ENCODE peak calls at places on chromosomes 13 and 19, in nine cellular contexts. L is GM23338, N is Panc1, F is prostate gland, E is SK-N-SH, I is suprapubic skin, P is sigmoid colon, Y is HCT116, X is breast epithelium. C is an unnamed sample.

GRCh38 chr19:47492137-47492533 is 8.1 kb upstream of the KPTN start:
- DNase-seq in Y (no peak), I (no peak), F (no peak), P (peak), E (no peak), N (no peak), L (no peak), X (no peak), C (no peak)

GRCh38 chr19:4016903-4017638 is 9.5 kb downstream of the PIAS4 start:
- DNase-seq in Y (no peak), X (no peak), E (no peak), L (no peak), P (no peak), N (no peak), F (no peak), I (no peak), C (no peak)

GRCh38 chr13:24176351-24177101 is 16.0 kb downstream of the SPATA13 start:
- DNase-seq in X (no peak), P (no peak), Y (no peak), F (no peak), E (no peak), I (no peak), L (no peak), N (no peak), C (no peak)

GRCh38 chr13:44266772-44267171 is 106.9 kb upstream of the SERP2 start:
- DNase-seq in E (no peak), N (no peak), I (no peak), F (no peak), P (no peak), Y (no peak), X (no peak), L (no peak), C (no peak)

GRCh38 chr13:85040176-85040660 is 759.0 kb downstream of the SLITRK6 start:
- DNase-seq in F (no peak), Y (no peak), I (no peak), E (peak), X (no peak), N (no peak), L (no peak), P (no peak), C (no peak)

GRCh38 chr19:6801397-6802086 is 29.0 kb downstream of the VAV1 start:
- DNase-seq in N (no peak), I (no peak), F (peak), P (peak), E (peak), X (peak), Y (peak), L (peak), C (peak)

GRCh38 chr13:77390391-77390790 is 63.5 kb upstream of the MYCBP2 start:
- DNase-seq in Y (no peak), N (no peak), P (no peak), I (no peak), X (no peak), F (no peak), E (no peak), L (no peak), C (no peak)

GRCh38 chr19:21434516-21434915 is 37.6 kb downstream of the ZNF493 start:
- DNase-seq in P (no peak), N (no peak), Y (no peak), I (no peak), F (no peak), X (no peak), L (no peak), E (no peak), C (no peak)

GRCh38 chr13:38685974-38686571 is 804 bp upstream of the FREM2 start:
- DNase-seq in N (no peak), F (no peak), Y (no peak), E (peak), I (no peak), P (no peak), L (peak), X (no peak), C (no peak)

GRCh38 chr19:15368051-15368632 is 11.4 kb downstream of the AKAP8 start:
- DNase-seq in F (no peak), N (no peak), E (no peak), L (no peak), Y (no peak), X (no peak), P (no peak), I (no peak), C (no peak)

GRCh38 chr19:35150445-35150844 is 4.1 kb upstream of the FXYD5 start:
- DNase-seq in N (no peak), E (no peak), X (no peak), F (no peak), I (no peak), L (no peak), P (no peak), Y (no peak), C (no peak)

GRCh38 chr19:1470864-1471513 is 8.0 kb downstream of the C19orf25 start:
- DNase-seq in F (no peak), Y (no peak), X (no peak), L (peak), P (no peak), I (no peak), E (no peak), N (no peak), C (no peak)

GRCh38 chr19:55209430-55210119 is at the start of gene PTPRH:
- DNase-seq in X (no peak), I (no peak), F (no peak), P (no peak), E (no peak), N (no peak), L (no peak), Y (no peak), C (no peak)

GRCh38 chr13:98171806-98172569 is 5.1 kb downstream of the RNF113B start:
- DNase-seq in X (no peak), I (no peak), N (no peak), F (no peak), Y (no peak), L (no peak), P (no peak), E (peak), C (no peak)

GRCh38 chr13:72643339-72643989 is 84.0 kb downstream of the MZT1 start:
- DNase-seq in X (no peak), N (no peak), Y (peak), E (peak), P (no peak), F (no peak), L (peak), I (no peak), C (peak)

GRCh38 chr19:46710687-46711086 is 6.2 kb downstream of the PRKD2 start:
- DNase-seq in Y (no peak), F (no peak), P (no peak), E (peak), L (peak), I (no peak), X (no peak), N (no peak), C (no peak)

GRCh38 chr19:34263745-34264237 is 9.4 kb downstream of the GARRE1 start:
- DNase-seq in I (no peak), L (no peak), Y (no peak), X (no peak), N (no peak), F (no peak), P (no peak), E (no peak), C (no peak)

GRCh38 chr19:5407356-5407755 is 47.9 kb upstream of the ZNRF4 start:
- DNase-seq in P (no peak), F (no peak), E (peak), Y (peak), X (no peak), N (no peak), I (no peak), L (peak), C (no peak)

GRCh38 chr13:33285420-33286124 is at the start of gene STARD13:
- DNase-seq in P (peak), X (peak), L (peak), I (peak), Y (peak), F (peak), E (peak), N (peak), C (no peak)

GRCh38 chr13:101799196-101799595 is 346.7 kb downstream of the ITGBL1 start:
- DNase-seq in N (no peak), F (no peak), Y (no peak), I (no peak), E (no peak), X (no peak), P (no peak), L (peak), C (no peak)

GRCh38 chr19:29812080-29812880 is 489 bp downstream of the CCNE1 start:
- DNase-seq in E (peak), X (no peak), Y (no peak), N (no peak), L (peak), F (no peak), P (no peak), I (no peak), C (no peak)

GRCh38 chr13:76820759-76821158 is 65.4 kb downstream of the KCTD12 start:
- DNase-seq in I (peak), X (peak), E (no peak), F (no peak), L (peak), Y (no peak), N (no peak), P (peak), C (no peak)

GRCh38 chr19:13097331-13098258 is 5.1 kb downstream of the LYL1 start:
- DNase-seq in E (no peak), X (no peak), F (no peak), N (no peak), I (no peak), L (peak), P (peak), Y (no peak), C (peak)

GRCh38 chr13:82739881-82740280 is 1142.4 kb downstream of the SLITRK1 start:
- DNase-seq in Y (no peak), F (no peak), L (no peak), P (no peak), E (no peak), I (no peak), N (no peak), X (no peak), C (no peak)

GRCh38 chr13:112888238-112889111 is 80.5 kb upstream of the MCF2L start:
- DNase-seq in Y (no peak), X (no peak), E (no peak), N (no peak), L (no peak), F (no peak), I (no peak), P (no peak), C (no peak)

GRCh38 chr13:111046590-111047141 is 68.4 kb upstream of the ARHGEF7 start:
- DNase-seq in Y (no peak), I (no peak), N (no peak), X (no peak), F (no peak), E (no peak), L (no peak), P (no peak), C (peak)

GRCh38 chr19:13975870-13976269 is 23.6 kb downstream of the DCAF15 start:
- DNase-seq in X (no peak), N (no peak), F (no peak), Y (no peak), E (no peak), L (no peak), P (no peak), I (no peak), C (no peak)

GRCh38 chr19:7789447-7789846 is 26.4 kb downstream of the CLEC4M start:
- DNase-seq in X (no peak), Y (no peak), P (no peak), F (no peak), I (no peak), E (peak), L (peak), N (no peak), C (no peak)

DNA sequence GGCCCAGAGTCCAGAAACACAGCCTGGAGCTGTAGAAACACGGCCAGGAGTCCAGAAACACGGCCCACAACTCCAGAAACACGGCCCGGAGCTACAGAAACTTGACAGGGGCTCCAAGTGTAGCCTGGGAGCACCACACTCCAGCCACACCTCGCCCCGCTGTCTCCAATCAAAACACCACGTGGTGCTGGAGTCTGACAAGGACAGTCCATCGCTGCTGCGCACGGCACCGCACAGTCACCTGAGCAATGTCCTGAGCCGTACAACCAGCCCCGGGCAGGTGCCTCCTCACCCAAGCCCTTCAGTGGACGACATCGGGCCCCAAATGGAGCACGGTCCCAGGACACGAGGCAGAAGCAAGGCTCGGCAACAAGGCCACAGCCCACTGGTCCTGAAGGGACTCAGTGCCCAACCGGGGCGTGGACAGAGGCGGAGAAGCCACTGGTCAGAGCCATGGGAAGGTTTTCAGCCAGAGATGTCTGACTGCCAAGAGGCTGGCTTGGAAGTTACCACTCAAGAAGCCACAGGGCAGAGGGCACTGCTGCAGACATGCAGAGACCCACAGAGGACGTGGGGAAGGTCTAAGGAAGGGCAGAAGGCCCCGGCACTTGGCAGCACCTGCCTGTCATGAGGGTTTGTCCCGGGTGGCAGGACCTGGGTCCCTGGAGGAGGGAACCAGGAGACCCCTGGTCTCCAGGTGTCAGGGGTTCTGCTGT is 19.7 kb upstream of the PLPP2 start:
- DNase-seq in F (no peak), I (no peak), E (peak), Y (no peak), X (no peak), P (no peak), N (no peak), L (no peak), C (no peak)
- TF ChIP-seq POLR2AphosphoS5 in F (no peak), I (no peak), E (no peak), Y (no peak), X (no peak), P (no peak), N (no peak), L (no peak), C (no peak)

GRCh38 chr13:32253911-32254399 is 61.2 kb downstream of the ZAR1L start:
- DNase-seq in F (peak), N (no peak), P (no peak), Y (no peak), L (no peak), X (no peak), I (no peak), E (no peak), C (no peak)
- H3K4me3 ChIP-seq in F (peak), N (no peak), P (peak), Y (no peak), L (no peak), X (peak), I (peak), E (no peak), C (no peak)

DNA sequence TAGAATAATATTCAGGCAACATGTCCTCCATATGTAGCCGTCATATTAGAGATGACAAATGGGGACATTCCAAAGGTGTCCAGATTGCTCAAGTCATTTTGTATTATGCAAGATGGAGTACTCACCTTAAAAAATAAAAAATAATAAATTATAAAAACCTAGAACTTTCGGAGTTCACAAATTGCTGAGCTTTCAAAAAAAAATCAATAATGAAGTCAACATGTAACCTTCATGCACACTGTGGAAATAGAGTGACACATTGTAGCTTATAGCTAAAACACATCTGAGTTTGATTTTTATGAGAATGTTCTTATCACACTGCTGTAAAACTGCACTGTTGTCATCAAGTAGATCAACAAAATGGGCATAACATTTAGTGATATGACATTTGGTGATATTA is 411.2 kb downstream of the GPC6 start:
- DNase-seq in I (no peak), L (no peak), P (no peak), N (no peak), F (no peak), X (no peak), E (no peak), Y (no peak), C (no peak)
- TF ChIP-seq CTCF in I (no peak), L (no peak), P (no peak), N (no peak), F (no peak), X (no peak), E (no peak), Y (no peak), C (no peak)

GRCh38 chr19:38003427-38004099 is 96.6 kb downstream of the SIPA1L3 start:
- DNase-seq in X (peak), N (no peak), E (peak), F (peak), I (peak), Y (no peak), P (peak), L (peak), C (no peak)
- TF ChIP-seq POLR2AphosphoS5 in X (peak), N (no peak), E (peak), F (peak), I (no peak), Y (peak), P (no peak), L (peak), C (no peak)